ENCODE peak calls at places on chromosomes 11 and 22, in seven cellular contexts. One of them, this sample, is unnamed.
A peak's percentile ranks its signal among the peaks of the same experiment; 100 is the strongest.

GRCh38 chr11:34599406-34599901 is 21.4 kb upstream of the EHF start:
- DNase-seq in trophoblast cell: no peak
- DNase-seq in mesendoderm: no peak
- DNase-seq in mesenchymal stem cell: peak; percentile 24
- DNase-seq in H9: no peak
- DNase-seq in IMR-90: peak; percentile 79
- DNase-seq in H1: no peak
- DNase-seq in this sample: no peak

GRCh38 chr22:41831383-41831782 is 1.5 kb upstream of the SREBF2 start:
- DNase-seq in trophoblast cell: peak; percentile 99
- DNase-seq in H1: no peak
- DNase-seq in IMR-90: no peak
- DNase-seq in mesenchymal stem cell: peak; percentile 37
- DNase-seq in mesendoderm: peak; percentile 41
- DNase-seq in H9: no peak
- DNase-seq in this sample: no peak

GRCh38 chr11:134504146-134504905 is 92.3 kb upstream of the B3GAT1 start:
- DNase-seq in trophoblast cell: no peak
- DNase-seq in IMR-90: no peak
- DNase-seq in mesenchymal stem cell: no peak
- DNase-seq in H9: no peak
- DNase-seq in mesendoderm: no peak
- DNase-seq in H1: no peak
- DNase-seq in this sample: no peak

GRCh38 chr22:31619611-31620300 is 42.3 kb downstream of the PISD start:
- DNase-seq in mesenchymal stem cell: no peak
- DNase-seq in mesendoderm: no peak
- DNase-seq in H1: no peak
- DNase-seq in IMR-90: no peak
- DNase-seq in trophoblast cell: no peak
- DNase-seq in H9: no peak
- DNase-seq in this sample: no peak

GRCh38 chr22:19477321-19478085 is 1.5 kb downstream of the UFD1 start:
- DNase-seq in H9: no peak
- DNase-seq in IMR-90: peak; percentile 16
- DNase-seq in trophoblast cell: no peak
- DNase-seq in mesendoderm: peak; percentile 4
- DNase-seq in H1: no peak
- DNase-seq in mesenchymal stem cell: no peak
- DNase-seq in this sample: no peak

GRCh38 chr11:86152006-86152862 is 83.3 kb upstream of the PICALM start:
- DNase-seq in mesendoderm: no peak
- DNase-seq in H9: no peak
- DNase-seq in H1: no peak
- DNase-seq in mesenchymal stem cell: no peak
- DNase-seq in IMR-90: peak; percentile 53
- DNase-seq in trophoblast cell: peak; percentile 38
- DNase-seq in this sample: no peak

GRCh38 chr11:100892886-100893285 is 205.8 kb downstream of the ARHGAP42 start:
- DNase-seq in mesenchymal stem cell: no peak
- DNase-seq in IMR-90: no peak
- DNase-seq in H1: no peak
- DNase-seq in mesendoderm: no peak
- DNase-seq in H9: no peak
- DNase-seq in trophoblast cell: no peak
- DNase-seq in this sample: no peak

GRCh38 chr11:123654566-123655081 is at the start of gene SCN3B:
- DNase-seq in mesenchymal stem cell: peak; percentile 68
- DNase-seq in trophoblast cell: peak; percentile 48
- DNase-seq in mesendoderm: peak; percentile 90
- DNase-seq in H9: peak; percentile 89
- DNase-seq in IMR-90: peak; percentile 61
- DNase-seq in H1: peak; percentile 91
- DNase-seq in this sample: peak; percentile 72

GRCh38 chr11:84714316-84714780 is 912.8 kb downstream of the DLG2 start:
- DNase-seq in mesendoderm: peak; percentile 80
- DNase-seq in mesenchymal stem cell: peak; percentile 66
- DNase-seq in H1: peak; percentile 85
- DNase-seq in H9: peak; percentile 79
- DNase-seq in trophoblast cell: no peak
- DNase-seq in IMR-90: peak; percentile 6
- DNase-seq in this sample: peak; percentile 70

GRCh38 chr22:36026741-36027140 is 1.9 kb downstream of the RBFOX2 start:
- DNase-seq in H1: no peak
- DNase-seq in trophoblast cell: no peak
- DNase-seq in H9: no peak
- DNase-seq in IMR-90: peak; percentile 60
- DNase-seq in mesendoderm: peak; percentile 77
- DNase-seq in mesenchymal stem cell: peak; percentile 71
- DNase-seq in this sample: no peak

GRCh38 chr11:71580057-71581003 is 2.3 kb downstream of the KRTAP5-11 start:
- DNase-seq in mesenchymal stem cell: peak; percentile 52
- DNase-seq in H9: peak; percentile 75
- DNase-seq in H1: no peak
- DNase-seq in mesendoderm: peak; percentile 69
- DNase-seq in IMR-90: peak; percentile 72
- DNase-seq in trophoblast cell: peak; percentile 36
- DNase-seq in this sample: peak; percentile 23

GRCh38 chr11:5288108-5288911 is 13.4 kb downstream of the OR51B4 start:
- DNase-seq in IMR-90: peak; percentile 80
- DNase-seq in H1: no peak
- DNase-seq in mesendoderm: peak; percentile 11
- DNase-seq in mesenchymal stem cell: peak; percentile 26
- DNase-seq in H9: no peak
- DNase-seq in trophoblast cell: no peak
- DNase-seq in this sample: no peak

GRCh38 chr11:35082322-35083180 is 56.4 kb upstream of the CD44 start:
- DNase-seq in mesendoderm: peak; percentile 94
- DNase-seq in IMR-90: peak; percentile 83
- DNase-seq in H9: peak; percentile 79
- DNase-seq in mesenchymal stem cell: peak; percentile 88
- DNase-seq in trophoblast cell: peak; percentile 24
- DNase-seq in H1: peak; percentile 48
- DNase-seq in this sample: no peak

GRCh38 chr11:106697058-106697457 is 321.2 kb downstream of the GUCY1A2 start:
- DNase-seq in mesenchymal stem cell: peak; percentile 42
- DNase-seq in H9: no peak
- DNase-seq in trophoblast cell: peak; percentile 2
- DNase-seq in IMR-90: peak; percentile 76
- DNase-seq in H1: no peak
- DNase-seq in mesendoderm: no peak
- DNase-seq in this sample: no peak

GRCh38 chr11:69915501-69916250 is 96.5 kb upstream of the FGF3 start:
- DNase-seq in H9: peak; percentile 82
- DNase-seq in mesenchymal stem cell: peak; percentile 82
- DNase-seq in H1: peak; percentile 98
- DNase-seq in mesendoderm: peak; percentile 82
- DNase-seq in IMR-90: peak; percentile 76
- DNase-seq in trophoblast cell: peak; percentile 53
- DNase-seq in this sample: peak; percentile 80

GRCh38 chr11:42819126-42819525 is 492.7 kb upstream of the API5 start:
- DNase-seq in H1: no peak
- DNase-seq in trophoblast cell: no peak
- DNase-seq in H9: no peak
- DNase-seq in IMR-90: no peak
- DNase-seq in mesendoderm: no peak
- DNase-seq in mesenchymal stem cell: no peak
- DNase-seq in this sample: no peak
- H2AK5ac ChIP-seq in H1: no peak overlapping the region
- H2AK5ac ChIP-seq in trophoblast cell: no peak overlapping the region
- H2AK5ac ChIP-seq in H9: no peak overlapping the region
- H2AK5ac ChIP-seq in IMR-90: no peak overlapping the region
- H2AK5ac ChIP-seq in mesendoderm: no peak overlapping the region
- H2AK5ac ChIP-seq in mesenchymal stem cell: no peak overlapping the region
- H2AK5ac ChIP-seq in this sample: no peak overlapping the region

GRCh38 chr11:75152090-75152489 is 1.2 kb downstream of the SLCO2B1 start:
- DNase-seq in H1: no peak
- DNase-seq in trophoblast cell: no peak
- DNase-seq in mesenchymal stem cell: no peak
- DNase-seq in mesendoderm: no peak
- DNase-seq in H9: no peak
- DNase-seq in IMR-90: no peak
- DNase-seq in this sample: no peak
- H3K4me1 ChIP-seq in H1: no peaks in the 10 kb centered on the region
- H3K4me1 ChIP-seq in trophoblast cell: peaks cover 20% of the 10 kb centered on the region
- H3K4me1 ChIP-seq in mesenchymal stem cell: peaks cover 10% of the 10 kb centered on the region
- H3K4me1 ChIP-seq in mesendoderm: no peaks in the 10 kb centered on the region
- H3K4me1 ChIP-seq in H9: no peaks in the 10 kb centered on the region
- H3K4me1 ChIP-seq in IMR-90: no peaks in the 10 kb centered on the region
- H3K4me1 ChIP-seq in this sample: peaks cover 4% of the 10 kb centered on the region

DNA sequence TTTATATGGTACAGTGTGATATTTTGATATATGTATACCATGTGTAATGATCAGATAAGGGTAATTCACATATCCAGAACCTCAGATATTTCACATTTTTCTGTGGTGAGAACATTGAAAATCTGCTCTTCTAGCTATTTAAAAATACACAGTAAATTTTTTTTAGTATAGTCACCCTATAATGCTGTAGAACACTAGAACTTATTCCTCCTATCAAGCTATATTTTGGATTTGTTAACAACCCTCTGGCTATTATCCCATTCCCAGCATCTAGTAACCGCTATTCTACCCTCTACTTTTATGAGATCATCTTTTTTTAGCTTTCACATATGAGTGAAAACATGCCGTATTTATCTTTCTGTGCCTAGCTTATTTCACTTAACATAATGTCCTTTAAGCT is 65.5 kb upstream of the SYT9 start:
- DNase-seq in H9: no peak
- DNase-seq in trophoblast cell: no peak
- DNase-seq in mesenchymal stem cell: peak; percentile 0
- DNase-seq in IMR-90: peak; percentile 4
- DNase-seq in mesendoderm: no peak
- DNase-seq in H1: no peak
- DNase-seq in this sample: no peak
- H2AK5ac ChIP-seq in H9: no peak overlapping the region
- H2AK5ac ChIP-seq in trophoblast cell: no peak overlapping the region
- H2AK5ac ChIP-seq in mesenchymal stem cell: no peak overlapping the region
- H2AK5ac ChIP-seq in IMR-90: no peak overlapping the region
- H2AK5ac ChIP-seq in mesendoderm: no peak overlapping the region
- H2AK5ac ChIP-seq in H1: no peak overlapping the region
- H2AK5ac ChIP-seq in this sample: no peak overlapping the region

GRCh38 chr11:61893981-61894380 is 2.6 kb upstream of the FADS3 start:
- DNase-seq in H9: no peak
- DNase-seq in trophoblast cell: no peak
- DNase-seq in IMR-90: peak; percentile 94
- DNase-seq in mesendoderm: no peak
- DNase-seq in mesenchymal stem cell: peak; percentile 80
- DNase-seq in H1: no peak
- DNase-seq in this sample: no peak
- H3K4me1 ChIP-seq in H9: no peaks in the 10 kb centered on the region
- H3K4me1 ChIP-seq in trophoblast cell: peaks cover 13% of the 10 kb centered on the region
- H3K4me1 ChIP-seq in IMR-90: peaks cover 12% of the 10 kb centered on the region
- H3K4me1 ChIP-seq in mesendoderm: peaks cover 3% of the 10 kb centered on the region
- H3K4me1 ChIP-seq in mesenchymal stem cell: peaks cover 18% of the 10 kb centered on the region
- H3K4me1 ChIP-seq in H1: no peaks in the 10 kb centered on the region
- H3K4me1 ChIP-seq in this sample: peaks cover 11% of the 10 kb centered on the region

DNA sequence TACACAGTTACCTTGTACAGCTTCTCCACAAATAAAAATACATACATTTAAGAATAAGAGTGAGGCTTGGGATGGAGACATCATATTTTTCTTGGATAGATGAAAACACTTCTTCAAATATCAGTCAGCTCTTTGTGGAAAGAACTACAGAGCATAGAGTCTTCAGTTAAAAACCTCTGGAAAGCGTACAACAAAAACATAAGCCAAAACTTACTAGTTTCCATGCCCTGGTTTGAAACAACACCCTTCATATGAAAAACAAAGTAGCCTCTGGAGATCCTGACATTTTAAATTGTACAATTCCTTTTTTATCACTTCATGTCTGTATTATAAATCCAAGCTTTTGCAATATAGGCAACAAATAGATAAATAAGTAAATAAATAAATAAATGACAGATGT is 7.0 kb upstream of the CEP126 start:
- DNase-seq in H1: no peak
- DNase-seq in H9: no peak
- DNase-seq in mesendoderm: no peak
- DNase-seq in mesenchymal stem cell: no peak
- DNase-seq in IMR-90: no peak
- DNase-seq in trophoblast cell: no peak
- DNase-seq in this sample: no peak
- H2AK5ac ChIP-seq in H1: no peak overlapping the region
- H2AK5ac ChIP-seq in H9: no peak overlapping the region
- H2AK5ac ChIP-seq in mesendoderm: no peak overlapping the region
- H2AK5ac ChIP-seq in mesenchymal stem cell: no peak overlapping the region
- H2AK5ac ChIP-seq in IMR-90: no peak overlapping the region
- H2AK5ac ChIP-seq in trophoblast cell: no peak overlapping the region
- H2AK5ac ChIP-seq in this sample: no peak overlapping the region

GRCh38 chr22:46053563-46054090 is 76.7 kb upstream of the WNT7B start:
- DNase-seq in mesendoderm: no peak
- DNase-seq in H1: no peak
- DNase-seq in trophoblast cell: no peak
- DNase-seq in H9: no peak
- DNase-seq in mesenchymal stem cell: no peak
- DNase-seq in IMR-90: peak; percentile 38
- DNase-seq in this sample: no peak
- H3K4me1 ChIP-seq in mesendoderm: no peaks in the 10 kb centered on the region
- H3K4me1 ChIP-seq in H1: no peaks in the 10 kb centered on the region
- H3K4me1 ChIP-seq in trophoblast cell: no peaks in the 10 kb centered on the region
- H3K4me1 ChIP-seq in H9: no peaks in the 10 kb centered on the region
- H3K4me1 ChIP-seq in mesenchymal stem cell: peaks cover 35% of the 10 kb centered on the region
- H3K4me1 ChIP-seq in IMR-90: peaks cover 26% of the 10 kb centered on the region
- H3K4me1 ChIP-seq in this sample: no peaks in the 10 kb centered on the region

DNA sequence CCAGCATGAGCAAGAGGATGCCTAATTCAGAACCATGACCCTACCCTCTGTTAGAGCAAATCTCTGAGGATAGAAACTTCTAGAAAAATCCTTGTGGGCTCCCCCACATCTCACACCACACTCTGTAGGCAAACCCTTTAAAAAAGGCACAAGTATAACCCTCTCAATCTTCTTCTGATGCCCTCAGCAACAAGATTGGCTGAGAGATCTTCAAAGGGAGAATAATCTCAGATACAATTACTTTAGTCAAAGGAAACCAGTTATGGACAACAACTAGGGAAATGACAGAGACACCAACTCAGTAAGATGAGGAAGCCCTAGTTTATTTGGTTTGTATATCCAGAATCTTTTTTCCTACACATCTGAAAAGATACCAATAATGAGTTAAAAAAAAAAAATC is 49.2 kb downstream of the LIF start:
- DNase-seq in H1: no peak
- DNase-seq in trophoblast cell: no peak
- DNase-seq in mesenchymal stem cell: no peak
- DNase-seq in mesendoderm: no peak
- DNase-seq in IMR-90: peak; percentile 29
- DNase-seq in H9: peak; percentile 4
- DNase-seq in this sample: no peak
- H2AK5ac ChIP-seq in H1: peak overlapping the region; percentile 93
- H2AK5ac ChIP-seq in trophoblast cell: no peak overlapping the region
- H2AK5ac ChIP-seq in mesenchymal stem cell: peak overlapping the region; percentile 89
- H2AK5ac ChIP-seq in mesendoderm: no peak overlapping the region
- H2AK5ac ChIP-seq in IMR-90: peak overlapping the region; percentile 99
- H2AK5ac ChIP-seq in H9: no peak overlapping the region
- H2AK5ac ChIP-seq in this sample: no peak overlapping the region

This sample was measured in neuronal stem cell.